ENCODE peak calls at places on chromosomes 12 and 14, in nine cellular contexts. A is AG09309; V is epithelial cell of esophagus; N is AG04450; P is pancreas; H is fibroblast of pulmonary artery; I is CD4-positive, alpha-beta T cell; Z is heart left ventricle; G is foreskin keratinocyte. T is an unnamed sample.

GRCh38 chr12:34398706-34399630 is 376.7 kb downstream of the ALG10 start:
- DNase-seq in Z (peak; percentile 14), P (peak; percentile 3), A (no peak), V (no peak), N (no peak), H (no peak), I (no peak), G (no peak), T (no peak)

GRCh38 chr12:105823810-105824209 is 314.9 kb downstream of the NUAK1 start:
- DNase-seq in G (no peak), A (no peak), V (no peak), I (no peak), N (no peak), Z (no peak), H (no peak), P (no peak), T (no peak)

GRCh38 chr12:89464974-89465592 is 59.5 kb downstream of the GALNT4 start:
- DNase-seq in I (no peak), H (peak; percentile 16), V (peak; percentile 35), P (no peak), G (no peak), Z (no peak), N (no peak), A (no peak), T (no peak)

GRCh38 chr12:68530965-68531364 is 79.7 kb upstream of the RAP1B start:
- DNase-seq in I (no peak), Z (no peak), H (peak; percentile 82), V (no peak), P (no peak), N (peak; percentile 24), G (no peak), A (peak; percentile 80), T (no peak)

GRCh38 chr12:75672212-75672611 is 160.8 kb upstream of the KRR1 start:
- DNase-seq in N (no peak), A (no peak), H (no peak), P (no peak), Z (no peak), I (no peak), G (no peak), V (no peak), T (no peak)

GRCh38 chr12:90519285-90519684 is 435.7 kb downstream of the CCER1 start:
- DNase-seq in H (no peak), A (no peak), Z (no peak), G (no peak), P (no peak), V (no peak), N (no peak), I (no peak), T (no peak)

GRCh38 chr12:570237-570925 is 92.9 kb downstream of the NINJ2 start:
- DNase-seq in A (no peak), G (peak; percentile 82), N (peak; percentile 54), P (peak; percentile 56), V (peak; percentile 90), H (peak; percentile 86), I (no peak), Z (peak; percentile 88), T (no peak)

GRCh38 chr12:124532331-124532750 is 35.1 kb downstream of the NCOR2 start:
- DNase-seq in I (no peak), P (no peak), H (no peak), G (no peak), N (no peak), A (no peak), Z (no peak), V (no peak), T (no peak)

GRCh38 chr12:102063066-102063465 is 1.3 kb upstream of the WASHC3 start:
- DNase-seq in A (no peak), P (no peak), Z (no peak), H (no peak), V (no peak), G (no peak), N (no peak), I (no peak), T (no peak)

GRCh38 chr12:107328442-107329133 is 235.2 kb upstream of the CRY1 start:
- DNase-seq in P (no peak), H (peak; percentile 66), I (no peak), G (no peak), A (no peak), V (peak; percentile 52), Z (no peak), N (no peak), T (peak; percentile 78)

GRCh38 chr12:85963322-85963721 is 89.2 kb downstream of the NTS start:
- DNase-seq in H (peak; percentile 7), A (no peak), P (no peak), Z (no peak), G (peak; percentile 34), N (no peak), I (no peak), V (no peak), T (no peak)

GRCh38 chr12:132285991-132286681 is 43.3 kb downstream of the GALNT9 start:
- DNase-seq in V (no peak), Z (peak; percentile 53), N (peak; percentile 3), I (no peak), A (no peak), P (peak; percentile 37), H (peak; percentile 92), G (peak; percentile 36), T (no peak)

GRCh38 chr12:130661501-130662255 is 54.4 kb downstream of the RIMBP2 start:
- DNase-seq in V (no peak), I (no peak), G (no peak), Z (no peak), P (no peak), N (no peak), H (no peak), A (no peak), T (no peak)

GRCh38 chr12:109236257-109236656 is 72.8 kb downstream of the FOXN4 start:
- DNase-seq in N (no peak), H (no peak), Z (no peak), P (no peak), G (no peak), A (no peak), V (no peak), I (no peak), T (no peak)

DNA sequence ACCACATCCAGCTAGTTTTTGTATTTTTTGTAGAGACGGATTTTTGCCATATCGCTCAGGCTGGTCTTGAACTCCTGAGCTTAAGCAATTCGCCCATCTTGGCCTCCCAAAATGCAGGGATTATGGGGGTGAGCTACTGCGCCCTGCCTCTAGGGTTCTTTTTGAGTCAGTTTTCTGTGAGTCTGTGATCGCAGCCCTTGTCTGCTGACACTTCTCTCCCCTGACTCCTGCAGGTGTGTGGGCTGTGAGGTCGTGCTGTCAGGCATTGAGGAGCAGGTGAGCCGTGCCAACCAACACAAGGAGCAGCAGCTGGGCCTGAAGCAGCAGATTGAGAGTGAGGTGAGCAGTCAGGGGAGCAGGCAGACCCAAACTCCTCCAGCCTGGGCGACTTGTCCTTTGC is 6.3 kb downstream of the COPS7A start:
- DNase-seq in P (no peak), A (no peak), H (no peak), G (no peak), N (no peak), Z (no peak), V (no peak), I (no peak), T (no peak)
- TF ChIP-seq CTCF in P (no peak), A (no peak), H (no peak), G (no peak), N (no peak), Z (no peak), V (no peak), I (no peak), T (no peak)

DNA sequence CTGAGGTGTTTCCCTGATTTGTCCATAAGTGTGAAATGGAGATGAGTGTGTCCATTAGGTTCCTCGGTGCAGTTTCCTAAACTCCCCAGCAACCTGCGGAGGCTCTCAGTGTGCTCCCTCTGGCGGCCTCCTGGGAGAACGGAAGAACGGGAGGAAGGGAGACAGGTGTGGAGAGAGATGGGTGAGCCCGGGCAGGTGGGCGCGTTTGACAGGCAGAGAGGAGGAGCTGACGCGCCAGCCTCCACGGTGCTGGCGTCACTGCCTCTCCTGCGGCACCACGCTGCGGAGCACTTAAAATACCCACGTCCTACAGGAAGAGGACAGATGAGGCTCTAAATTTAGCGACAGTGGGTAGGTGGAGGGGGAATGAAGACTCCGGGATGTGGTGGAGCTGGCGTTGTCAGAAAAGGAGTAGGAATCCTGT is 26.8 kb upstream of the PEX5 start:
- DNase-seq in V (peak; percentile 74), I (no peak), N (no peak), H (peak; percentile 16), G (peak; percentile 51), Z (no peak), P (peak; percentile 46), A (no peak), T (no peak)
- TF ChIP-seq CTCF in V (peak; percentile 94), I (peak; percentile 19), N (peak; percentile 54), H (peak; percentile 54), G (peak; percentile 80), Z (peak; percentile 20), P (peak; percentile 43), A (peak; percentile 76), T (peak; percentile 78)

GRCh38 chr14:104436047-104436531 is 143.5 kb upstream of the C14orf180 start:
- DNase-seq in A (no peak), H (peak; percentile 64), V (no peak), I (no peak), Z (peak; percentile 87), N (no peak), P (peak; percentile 53), G (no peak), T (no peak)
- TF ChIP-seq CTCF in A (no peak), H (no peak), V (no peak), I (no peak), Z (no peak), N (no peak), P (no peak), G (no peak), T (no peak)

DNA sequence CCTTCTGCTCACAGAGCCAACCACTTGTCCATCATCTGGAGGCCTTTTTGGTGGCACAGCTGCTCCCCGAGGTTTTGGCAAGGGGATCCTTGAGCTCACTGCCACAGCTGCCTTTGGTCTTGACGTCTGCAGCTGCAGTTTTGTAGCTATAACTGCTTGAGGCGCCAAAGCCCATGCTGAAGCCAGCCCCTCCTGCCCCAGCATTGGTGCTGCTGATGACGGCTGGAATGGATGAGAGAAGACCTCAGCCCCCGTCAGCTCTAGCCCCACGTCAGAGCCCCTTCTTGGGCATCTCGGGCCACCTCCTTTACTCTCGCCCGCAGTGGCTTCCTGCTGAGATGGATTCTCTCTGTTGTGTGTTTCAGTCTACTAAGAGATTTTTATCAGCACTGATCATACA is 12.3 kb upstream of the KRT74 start:
- DNase-seq in V (no peak), P (no peak), A (no peak), Z (no peak), H (no peak), G (no peak), I (peak; percentile 66), N (no peak), T (no peak)
- TF ChIP-seq CTCF in V (no peak), P (no peak), A (no peak), Z (no peak), H (no peak), G (no peak), I (peak; percentile 42), N (no peak), T (no peak)

GRCh38 chr12:55820679-55821078 is 2.8 kb downstream of the ORMDL2 start:
- DNase-seq in N (no peak), A (no peak), H (peak; percentile 44), Z (no peak), P (no peak), I (no peak), G (no peak), V (peak; percentile 25), T (no peak)
- TF ChIP-seq CTCF in N (peak; percentile 46), A (peak; percentile 28), H (peak; percentile 42), Z (no peak), P (no peak), I (no peak), G (peak; percentile 56), V (peak; percentile 27), T (peak; percentile 38)

T was measured in epithelial cell of proximal tubule.